ENCODE peak calls at places on chromosomes 6 and 20, in seven cellular contexts. B is hepatocyte, G is fibroblast of the aortic adventitia, D is breast epithelium, C is epithelial cell of esophagus, U is cardiac fibroblast, L is IMR-90. T is an unnamed sample.

GRCh38 chr20:53782612-53783246 is 189.1 kb upstream of the ZNF217 start:
- DNase-seq in B (no peak), G (no peak), C (no peak), L (no peak), D (no peak), U (no peak), T (no peak)

GRCh38 chr6:141290871-141291270 is 841.9 kb upstream of the GJE1 start:
- DNase-seq in L (peak; percentile 6), C (peak; percentile 36), G (no peak), D (no peak), U (peak; percentile 22), B (no peak), T (no peak)

GRCh38 chr6:90936286-90936685 is 349.4 kb upstream of the MAP3K7 start:
- DNase-seq in C (no peak), G (no peak), U (no peak), D (no peak), L (no peak), B (no peak), T (no peak)

GRCh38 chr6:69914015-69914485 is 47.7 kb downstream of the COL19A1 start:
- DNase-seq in C (no peak), U (no peak), G (no peak), D (no peak), B (no peak), L (peak; percentile 4), T (no peak)

GRCh38 chr6:36383608-36384007 is 3.9 kb downstream of the ETV7 start:
- DNase-seq in C (peak; percentile 37), U (no peak), L (no peak), B (no peak), G (peak; percentile 24), D (no peak), T (no peak)

GRCh38 chr6:35737413-35738211 is 780 bp downstream of the ARMC12 start:
- DNase-seq in L (peak; percentile 87), B (peak; percentile 86), G (peak; percentile 91), U (peak; percentile 91), D (no peak), C (peak; percentile 81), T (peak; percentile 89)

GRCh38 chr6:107116328-107116892 is 1.1 kb upstream of the BEND3 start:
- DNase-seq in B (peak; percentile 58), L (no peak), G (no peak), D (no peak), C (peak; percentile 62), U (peak; percentile 25), T (peak; percentile 19)

GRCh38 chr6:169556758-169557505 is 144.9 kb downstream of the WDR27 start:
- DNase-seq in B (no peak), G (no peak), L (no peak), D (no peak), C (no peak), U (no peak), T (no peak)

GRCh38 chr20:44750081-44750805 is 4.6 kb downstream of the KCNK15 start:
- DNase-seq in U (no peak), D (no peak), C (no peak), G (no peak), L (no peak), B (no peak), T (no peak)

GRCh38 chr6:343226-343935 is 48.2 kb upstream of the IRF4 start:
- DNase-seq in C (no peak), D (no peak), L (no peak), G (no peak), U (no peak), B (no peak), T (no peak)

GRCh38 chr20:25076731-25077609 is 5.0 kb downstream of the VSX1 start:
- DNase-seq in U (peak; percentile 32), C (peak; percentile 70), G (no peak), B (no peak), D (no peak), L (peak; percentile 1), T (peak; percentile 22)

GRCh38 chr6:8065519-8065911 is 1.3 kb upstream of the BLOC1S5 start:
- DNase-seq in U (no peak), L (peak; percentile 49), B (no peak), D (no peak), C (peak; percentile 40), G (no peak), T (no peak)

GRCh38 chr6:111646942-111647341 is 41.3 kb upstream of the TRAF3IP2 start:
- DNase-seq in U (peak; percentile 40), C (peak; percentile 46), D (no peak), G (peak; percentile 93), L (peak; percentile 91), B (no peak), T (peak; percentile 87)

GRCh38 chr6:164753517-164753916 is 555.9 kb downstream of the C6orf118 start:
- DNase-seq in L (no peak), B (no peak), G (peak; percentile 0), C (peak; percentile 36), D (no peak), U (peak; percentile 34), T (no peak)

GRCh38 chr20:11451793-11452291 is 465.9 kb upstream of the BTBD3 start:
- DNase-seq in L (peak; percentile 11), G (peak; percentile 39), C (no peak), U (peak; percentile 16), B (peak; percentile 46), D (no peak), T (peak; percentile 57)

GRCh38 chr20:32518593-32519366 is 66.4 kb downstream of the NOL4L start:
- DNase-seq in G (no peak), L (no peak), B (no peak), D (no peak), C (peak; percentile 30), U (no peak), T (no peak)

GRCh38 chr6:111260570-111261298 is 173.4 kb downstream of the SLC16A10 start:
- DNase-seq in B (no peak), C (peak; percentile 79), D (no peak), G (no peak), L (peak; percentile 53), U (no peak), T (no peak)

GRCh38 chr20:57809661-57810172 is 99.9 kb upstream of the PMEPA1 start:
- DNase-seq in L (no peak), D (peak; percentile 65), U (no peak), G (no peak), C (peak; percentile 85), B (peak; percentile 17), T (no peak)

GRCh38 chr6:154070657-154071056 is 31.6 kb downstream of the OPRM1 start:
- DNase-seq in L (no peak), G (no peak), C (peak; percentile 76), B (no peak), U (no peak), D (no peak), T (no peak)

GRCh38 chr20:25058051-25058796 is at the start of gene ACSS1:
- DNase-seq in C (no peak), G (peak; percentile 34), B (peak; percentile 68), U (no peak), D (peak; percentile 57), L (peak; percentile 31), T (peak; percentile 47)

GRCh38 chr6:169513478-169514193 is 188.2 kb downstream of the WDR27 start:
- DNase-seq in B (no peak), U (no peak), D (no peak), C (no peak), L (no peak), G (no peak), T (no peak)

GRCh38 chr6:154276810-154277577 is 79.6 kb downstream of the IPCEF1 start:
- DNase-seq in D (no peak), G (peak; percentile 67), C (peak; percentile 61), U (peak; percentile 61), B (peak; percentile 56), L (peak; percentile 50), T (peak; percentile 60)

GRCh38 chr20:407097-407952 is 774 bp upstream of the RBCK1 start:
- DNase-seq in U (peak; percentile 81), B (peak; percentile 90), C (peak; percentile 80), D (peak; percentile 73), G (peak; percentile 76), L (peak; percentile 59), T (peak; percentile 76)

GRCh38 chr6:42786525-42786985 is 4.7 kb downstream of the BICRAL start:
- DNase-seq in C (no peak), G (no peak), D (no peak), L (no peak), U (no peak), B (no peak), T (no peak)
- TF ChIP-seq CTCF in C (no peak), G (no peak), D (no peak), L (no peak), U (no peak), B (no peak), T (no peak)

DNA sequence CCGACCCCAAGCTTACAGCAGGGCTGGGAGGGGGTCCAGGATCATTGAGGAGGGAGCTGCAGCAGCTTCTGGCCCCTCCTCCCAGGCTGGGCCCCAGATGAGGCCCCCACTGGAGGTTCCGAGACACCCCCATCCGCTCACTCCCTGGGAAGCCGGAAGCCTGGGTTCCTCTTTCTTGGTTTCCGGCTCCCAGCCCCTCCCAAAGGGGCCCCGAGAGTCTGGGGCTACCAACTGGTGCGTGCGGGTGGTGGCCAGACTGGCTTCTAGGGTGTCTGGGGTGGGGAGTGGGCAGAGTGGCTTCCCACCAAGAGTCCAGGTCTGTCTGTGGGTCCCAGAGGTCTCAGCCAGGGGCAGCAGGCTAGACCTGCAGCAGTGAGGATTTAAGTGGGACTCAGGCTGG is 2.2 kb downstream of the RGS19 start:
- DNase-seq in L (no peak), C (no peak), G (no peak), U (no peak), D (no peak), B (no peak), T (no peak)
- H3K4me3 ChIP-seq in L (no peak overlapping the region), C (no peak overlapping the region), G (no peak overlapping the region), U (no peak overlapping the region), D (peak overlapping the region; percentile 78), B (no peak overlapping the region), T (no peak overlapping the region)

DNA sequence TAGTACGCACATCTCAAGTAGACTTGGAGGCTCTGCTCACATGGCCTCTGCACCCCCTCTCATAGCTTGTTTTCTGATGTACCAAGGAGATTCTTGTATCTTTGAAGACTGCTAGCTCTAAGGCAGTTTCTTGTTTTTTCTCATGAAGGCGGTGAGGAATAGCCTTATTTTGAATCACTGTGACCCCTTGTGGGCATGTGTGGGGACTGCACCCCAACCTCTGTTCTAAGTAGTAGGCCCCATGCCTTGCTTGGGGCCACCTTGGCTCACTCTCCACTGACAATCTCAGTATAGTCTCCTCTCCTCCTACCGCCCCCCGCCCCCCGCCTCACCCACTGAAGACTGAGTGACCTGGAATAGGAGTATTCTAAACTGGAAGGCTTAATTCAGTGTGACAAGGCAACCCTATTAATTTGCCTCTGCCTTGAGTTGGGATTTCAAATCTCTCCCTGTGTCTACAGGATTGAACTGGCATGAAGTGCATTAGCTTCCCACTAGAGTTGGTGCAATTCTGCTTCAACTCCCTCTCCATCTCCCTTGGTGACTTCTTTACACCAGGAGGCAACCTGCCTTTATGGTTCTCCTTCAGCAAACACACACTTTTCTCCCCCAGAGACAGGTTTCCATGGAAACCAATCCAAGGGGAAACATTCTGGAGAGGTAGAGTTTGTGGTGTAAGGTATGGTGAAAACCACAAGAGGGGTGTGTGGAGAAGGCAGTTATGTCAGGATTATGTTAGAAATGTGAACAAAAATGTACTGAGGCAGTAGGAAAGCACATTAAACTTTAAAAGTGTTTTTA is 75.4 kb upstream of the ECI2 start:
- DNase-seq in U (peak; percentile 78), B (peak; percentile 77), G (peak; percentile 71), L (peak; percentile 68), D (peak; percentile 59), C (peak; percentile 71), T (peak; percentile 63)
- TF ChIP-seq CTCF in U (peak; percentile 78), B (peak; percentile 56), G (peak; percentile 89), L (peak; percentile 77), D (peak; percentile 53), C (peak; percentile 84), T (peak; percentile 83)

DNA sequence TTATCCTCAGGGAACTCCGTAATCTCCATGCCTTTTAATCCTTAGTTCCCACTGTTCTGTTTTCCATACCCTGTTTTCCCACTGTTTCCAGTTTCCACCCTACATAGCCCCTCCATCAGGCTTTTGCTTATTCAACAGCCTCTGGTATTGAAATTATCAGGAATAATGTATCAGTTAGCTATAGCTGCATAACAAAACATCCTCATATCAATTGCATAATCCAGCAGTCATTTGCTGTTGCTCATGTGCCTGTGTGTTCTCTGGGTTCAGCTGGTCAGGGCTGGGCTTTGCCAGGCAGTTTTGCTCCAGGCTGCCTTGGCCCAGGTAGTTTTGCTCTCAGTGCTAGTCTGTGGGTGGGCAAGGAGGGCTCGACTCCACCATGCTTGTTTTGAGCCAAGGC is 94.3 kb upstream of the FOXA2 start:
- DNase-seq in G (no peak), L (no peak), B (no peak), U (no peak), D (no peak), C (no peak), T (no peak)
- H3K4me3 ChIP-seq in G (no peak overlapping the region), L (no peak overlapping the region), B (no peak overlapping the region), U (no peak overlapping the region), D (no peak overlapping the region), C (no peak overlapping the region), T (no peak overlapping the region)

T was measured in fibroblast of villous mesenchyme.